ENCODE peak calls at places on chromosomes 3 and 15, in eight cellular contexts. K is BE2C; H is Daoy; M is right atrium auricular region; S is astrocyte of the spinal cord; W is CD8-positive, alpha-beta memory T cell; T is IMR-90; U is DMS53. A is an unnamed sample.

GRCh38 chr3:124686028-124686670 is 44.1 kb upstream of the UMPS start:
- DNase-seq in K (no peak), H (peak), M (peak), S (no peak), W (no peak), T (peak), U (no peak), A (no peak)

GRCh38 chr15:70576683-70577082 is 186.7 kb downstream of the UACA start:
- DNase-seq in K (no peak), H (no peak), M (no peak), S (no peak), W (no peak), T (no peak), U (no peak), A (peak)

GRCh38 chr15:101542306-101543025 is 53.0 kb upstream of the PCSK6 start:
- DNase-seq in K (no peak), H (no peak), M (no peak), S (no peak), W (no peak), T (no peak), U (peak), A (peak)

GRCh38 chr3:45185052-45185451 is 38.9 kb upstream of the CDCP1 start:
- DNase-seq in K (no peak), H (no peak), M (no peak), S (no peak), W (no peak), T (no peak), U (no peak), A (no peak)

GRCh38 chr3:46903341-46904302 is 26.1 kb downstream of the PTH1R start:
- DNase-seq in K (no peak), H (peak), M (no peak), S (peak), W (peak), T (peak), U (peak), A (no peak)

GRCh38 chr15:97870771-97871170 is 89.7 kb upstream of the ARRDC4 start:
- DNase-seq in K (no peak), H (no peak), M (no peak), S (no peak), W (no peak), T (no peak), U (no peak), A (no peak)

GRCh38 chr15:63971427-63971805 is 74.9 kb downstream of the DAPK2 start:
- DNase-seq in K (no peak), H (no peak), M (peak), S (no peak), W (peak), T (no peak), U (no peak), A (no peak)

GRCh38 chr3:31066999-31067398 is 172.5 kb upstream of the GADL1 start:
- DNase-seq in K (no peak), H (peak), M (peak), S (peak), W (no peak), T (peak), U (no peak), A (peak)

GRCh38 chr3:126261037-126261436 is 80.7 kb upstream of the ALDH1L1 start:
- DNase-seq in K (no peak), H (no peak), M (peak), S (peak), W (no peak), T (peak), U (peak), A (peak)

GRCh38 chr3:183427206-183428139 is 946 bp downstream of the MCF2L2 start:
- DNase-seq in K (peak), H (peak), M (no peak), S (no peak), W (no peak), T (no peak), U (no peak), A (no peak)

GRCh38 chr15:101451192-101451799 is 38.2 kb downstream of the PCSK6 start:
- DNase-seq in K (peak), H (no peak), M (no peak), S (no peak), W (no peak), T (no peak), U (no peak), A (no peak)

GRCh38 chr3:157423337-157423736 is 13.3 kb upstream of the PTX3 start:
- DNase-seq in K (no peak), H (no peak), M (no peak), S (no peak), W (no peak), T (peak), U (no peak), A (no peak)

GRCh38 chr15:31234815-31235214 is 91.8 kb upstream of the KLF13 start:
- DNase-seq in K (no peak), H (no peak), M (no peak), S (no peak), W (no peak), T (no peak), U (no peak), A (no peak)

GRCh38 chr3:172046268-172046915 is 7.0 kb downstream of the FNDC3B start:
- DNase-seq in K (no peak), H (peak), M (no peak), S (no peak), W (no peak), T (peak), U (no peak), A (no peak)

GRCh38 chr3:128280466-128281455 is 127.5 kb downstream of the EEFSEC start:
- DNase-seq in K (no peak), H (no peak), M (no peak), S (no peak), W (no peak), T (no peak), U (peak), A (no peak)

GRCh38 chr3:196399485-196399945 is 32.7 kb downstream of the UBXN7 start:
- DNase-seq in K (no peak), H (peak), M (no peak), S (peak), W (no peak), T (peak), U (no peak), A (no peak)

GRCh38 chr3:45948881-45949280 is 5.6 kb downstream of the CXCR6 start:
- DNase-seq in K (no peak), H (no peak), M (no peak), S (no peak), W (no peak), T (no peak), U (no peak), A (no peak)

GRCh38 chr15:61037031-61037430 is 192.1 kb downstream of the RORA start:
- DNase-seq in K (no peak), H (no peak), M (no peak), S (no peak), W (no peak), T (no peak), U (no peak), A (no peak)

GRCh38 chr3:87233805-87234204 is 6.7 kb downstream of the CHMP2B start:
- DNase-seq in K (no peak), H (no peak), M (no peak), S (no peak), W (no peak), T (no peak), U (no peak), A (no peak)

GRCh38 chr3:9951126-9951525 is 1.1 kb downstream of the PRRT3 start:
- DNase-seq in K (no peak), H (no peak), M (no peak), S (no peak), W (no peak), T (no peak), U (no peak), A (no peak)

GRCh38 chr15:58521293-58521991 is 89.7 kb downstream of the LIPC start:
- DNase-seq in K (peak), H (peak), M (peak), S (peak), W (no peak), T (peak), U (peak), A (peak)

GRCh38 chr15:35842631-35843030 is 296.7 kb upstream of the DPH6 start:
- DNase-seq in K (no peak), H (no peak), M (no peak), S (no peak), W (no peak), T (no peak), U (no peak), A (no peak)

GRCh38 chr15:79050977-79051376 is 39.6 kb downstream of the RASGRF1 start:
- DNase-seq in K (no peak), H (no peak), M (no peak), S (no peak), W (no peak), T (no peak), U (no peak), A (no peak)

GRCh38 chr15:70526221-70526973 is 237.0 kb downstream of the UACA start:
- DNase-seq in K (peak), H (peak), M (peak), S (peak), W (peak), T (peak), U (peak), A (peak)

GRCh38 chr3:51934139-51934850 is 7.4 kb downstream of the RRP9 start:
- DNase-seq in K (no peak), H (no peak), M (peak), S (no peak), W (no peak), T (no peak), U (no peak), A (no peak)

GRCh38 chr3:191376742-191377141 is 46.4 kb upstream of the UTS2B start:
- DNase-seq in K (no peak), H (peak), M (no peak), S (peak), W (no peak), T (peak), U (no peak), A (peak)

GRCh38 chr3:14467723-14468620 is 65.6 kb downstream of the SLC6A6 start:
- DNase-seq in K (peak), H (peak), M (no peak), S (no peak), W (peak), T (peak), U (peak), A (peak)

GRCh38 chr3:191234216-191234615 is 35.2 kb downstream of the OSTN start:
- DNase-seq in K (no peak), H (no peak), M (no peak), S (no peak), W (no peak), T (no peak), U (no peak), A (no peak)

GRCh38 chr15:101070502-101071273 is 151.5 kb downstream of the LRRK1 start:
- DNase-seq in K (no peak), H (peak), M (peak), S (peak), W (no peak), T (peak), U (peak), A (peak)

GRCh38 chr3:61452536-61452991 is 108.8 kb upstream of the PTPRG start:
- DNase-seq in K (no peak), H (peak), M (no peak), S (no peak), W (no peak), T (peak), U (no peak), A (no peak)

GRCh38 chr15:84600331-84600686 is 500 bp upstream of the ZSCAN2 start:
- DNase-seq in K (peak), H (peak), M (peak), S (peak), W (peak), T (peak), U (peak), A (peak)

GRCh38 chr3:170634663-170635096 is 48.8 kb upstream of the SLC7A14 start:
- DNase-seq in K (no peak), H (no peak), M (no peak), S (no peak), W (no peak), T (no peak), U (no peak), A (no peak)

GRCh38 chr3:158050461-158050860 is 55.8 kb downstream of the SHOX2 start:
- DNase-seq in K (no peak), H (no peak), M (no peak), S (no peak), W (no peak), T (no peak), U (no peak), A (no peak)

GRCh38 chr3:112351036-112351435 is 18.1 kb downstream of the CD200 start:
- DNase-seq in K (no peak), H (no peak), M (no peak), S (no peak), W (no peak), T (no peak), U (no peak), A (no peak)

GRCh38 chr3:134371542-134372324 is 2.5 kb downstream of the AMOTL2 start:
- DNase-seq in K (no peak), H (no peak), M (no peak), S (no peak), W (no peak), T (peak), U (no peak), A (no peak)